ENCODE peak calls at places on chromosomes 2 and 18, in six cellular contexts. J, G, K, T, F and U are unnamed samples.
A peak's percentile ranks its signal among the peaks of the same experiment; 100 is the strongest.

GRCh38 chr18:374735-375168 is 106.9 kb upstream of the THOC1 start:
- DNase-seq in G (no peak), J (no peak), T (no peak), F (no peak), K (no peak), U (no peak)

GRCh38 chr18:58966704-58967103 is 102.0 kb downstream of the ZNF532 start:
- DNase-seq in J (no peak), G (no peak), T (no peak), F (no peak), K (no peak), U (no peak)

GRCh38 chr2:47512581-47513083 is 109.7 kb downstream of the MSH2 start:
- DNase-seq in T (no peak), G (peak; percentile 68), K (no peak), F (no peak), J (no peak), U (no peak)

GRCh38 chr2:68320118-68320641 is 431 bp upstream of the CNRIP1 start:
- DNase-seq in G (peak; percentile 87), J (no peak), T (no peak), K (peak; percentile 22), F (no peak), U (no peak)

GRCh38 chr2:197804758-197805597 is 585 bp downstream of the PLCL1 start:
- DNase-seq in T (peak; percentile 26), J (peak; percentile 73), G (peak; percentile 57), F (peak; percentile 82), K (peak; percentile 67), U (peak; percentile 47)

GRCh38 chr2:134576478-134576877 is 142.3 kb downstream of the TMEM163 start:
- DNase-seq in J (no peak), K (no peak), T (no peak), G (no peak), F (no peak), U (no peak)

GRCh38 chr18:56188521-56188920 is 449.9 kb downstream of the TXNL1 start:
- DNase-seq in F (no peak), J (no peak), K (no peak), G (no peak), T (no peak), U (no peak)

GRCh38 chr2:3005859-3006258 is 371.8 kb downstream of the EIPR1 start:
- DNase-seq in T (peak; percentile 0), F (no peak), G (no peak), K (no peak), J (no peak), U (no peak)

GRCh38 chr18:53541924-53542323 is 682.5 kb downstream of the MBD2 start:
- DNase-seq in K (no peak), G (no peak), J (no peak), F (no peak), T (no peak), U (no peak)

GRCh38 chr18:13217466-13217961 is 1.0 kb upstream of the LDLRAD4 start:
- DNase-seq in J (peak; percentile 81), T (peak; percentile 56), F (peak; percentile 85), G (peak; percentile 67), K (peak; percentile 73), U (peak; percentile 69)

GRCh38 chr2:23385351-23385747 is 370 bp downstream of the KLHL29 start:
- DNase-seq in K (no peak), G (peak; percentile 59), T (peak; percentile 41), J (peak; percentile 79), F (peak; percentile 82), U (no peak)

GRCh38 chr2:120305296-120305695 is 40.6 kb upstream of the INHBB start:
- DNase-seq in G (peak; percentile 41), T (no peak), J (no peak), F (no peak), K (no peak), U (no peak)

GRCh38 chr2:46829240-46829970 is 86.2 kb downstream of the MCFD2 start:
- DNase-seq in J (no peak), F (no peak), K (no peak), G (no peak), T (no peak), U (no peak)

GRCh38 chr18:61949946-61950345 is 57.1 kb upstream of the RNF152 start:
- DNase-seq in K (no peak), T (no peak), G (no peak), J (no peak), F (no peak), U (no peak)

GRCh38 chr2:64524604-64525322 is 635 bp downstream of the AFTPH start:
- DNase-seq in F (no peak), T (no peak), J (no peak), K (peak; percentile 65), G (peak; percentile 67), U (peak; percentile 62)
- TF ChIP-seq CTCF in F (no peak), T (no peak), J (no peak), K (no peak), G (no peak), U (no peak)

DNA sequence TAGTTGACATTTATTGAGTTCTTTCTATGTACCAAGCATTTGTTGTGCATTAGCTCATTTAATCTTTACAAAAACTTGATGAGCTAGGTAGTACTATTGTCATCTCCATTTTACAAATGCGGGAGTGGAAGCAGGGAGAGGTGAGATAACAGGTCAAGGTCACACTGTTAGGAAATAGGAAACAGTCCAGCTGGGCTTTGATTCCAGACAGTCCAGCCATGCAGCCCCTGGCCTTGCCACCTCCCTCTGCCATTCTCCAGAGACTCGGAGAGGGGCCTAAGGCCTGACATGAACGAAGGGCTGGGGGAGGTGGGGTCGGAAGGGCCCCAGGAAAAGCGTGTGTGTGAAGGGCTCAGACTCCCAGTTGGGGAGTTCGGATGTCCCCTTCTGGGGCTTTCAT is 55.6 kb downstream of the ODC1 start:
- DNase-seq in J (no peak), K (no peak), T (no peak), G (no peak), F (no peak), U (no peak)
- TF ChIP-seq CTCF in J (no peak), K (no peak), T (no peak), G (no peak), F (no peak), U (no peak)

GRCh38 chr2:189566046-189566445 is 14.5 kb downstream of the SLC40A1 start:
- DNase-seq in T (no peak), K (no peak), G (no peak), F (no peak), J (no peak), U (no peak)

GRCh38 chr2:189574793-189575475 is 5.7 kb downstream of the SLC40A1 start:
- DNase-seq in T (no peak), J (no peak), K (no peak), G (no peak), F (no peak), U (no peak)

GRCh38 chr2:189570565-189570964 is 10.0 kb downstream of the SLC40A1 start:
- DNase-seq in T (no peak), K (no peak), G (no peak), F (no peak), J (no peak), U (no peak)

DNA sequence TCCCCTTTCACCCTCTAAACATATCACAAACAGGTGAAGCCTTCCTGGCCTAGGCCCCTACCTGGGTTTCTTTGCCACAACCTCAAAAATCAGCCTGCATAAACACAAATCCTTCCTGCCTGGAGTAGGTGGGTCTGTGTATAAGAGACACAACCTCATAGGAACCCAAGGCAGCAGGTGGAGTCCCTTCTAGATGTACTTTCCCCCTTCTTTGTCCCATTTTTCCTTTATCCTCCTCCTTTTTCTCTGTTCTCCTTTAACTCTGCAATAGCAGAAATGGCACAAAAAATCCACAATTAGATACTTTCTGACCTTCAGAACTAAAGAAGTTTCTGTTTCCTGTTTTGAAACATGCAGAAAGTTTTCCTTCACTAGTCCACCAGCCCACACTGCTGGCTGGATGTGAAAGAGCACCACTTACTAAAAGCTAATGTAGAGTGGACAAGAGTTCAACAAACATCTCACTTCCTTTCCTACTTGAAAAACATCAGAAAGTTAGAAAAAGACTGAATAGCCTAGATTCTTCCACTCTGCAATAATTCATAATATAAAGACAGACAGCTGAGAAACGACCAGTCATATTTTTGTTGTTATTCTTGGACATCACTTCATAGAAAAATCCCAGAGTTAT is 11.2 kb downstream of the SLC40A1 start:
- DNase-seq in T (no peak), K (no peak), J (no peak), F (no peak), G (no peak), U (no peak)
- TF ChIP-seq CTCF in T (no peak), K (no peak), J (no peak), F (no peak), G (no peak), U (no peak)

GRCh38 chr2:45650851-45651414 is 542 bp upstream of the PRKCE start:
- DNase-seq in J (peak; percentile 94), G (peak; percentile 87), F (peak; percentile 97), K (peak; percentile 82), T (peak; percentile 91), U (peak; percentile 95)
- TF ChIP-seq CTCF in J (peak; percentile 9), G (peak; percentile 49), F (peak; percentile 65), K (no peak), T (peak; percentile 32), U (peak; percentile 14)

GRCh38 chr2:149332364-149332763 is 2.0 kb downstream of the LYPD6 start:
- DNase-seq in F (no peak), T (no peak), J (no peak), G (no peak), K (no peak), U (no peak)

GRCh38 chr2:149329470-149330126 is 789 bp upstream of the LYPD6 start:
- DNase-seq in F (no peak), K (peak; percentile 64), J (peak; percentile 83), G (peak; percentile 87), T (peak; percentile 22), U (no peak)

GRCh38 chr2:149329068-149329467 is 1.3 kb upstream of the LYPD6 start:
- DNase-seq in K (no peak), J (no peak), F (no peak), T (no peak), G (peak; percentile 68), U (no peak)

GRCh38 chr2:149331023-149331400 is 625 bp downstream of the LYPD6 start:
- DNase-seq in T (no peak), K (no peak), J (no peak), G (peak; percentile 37), F (no peak), U (no peak)

DNA sequence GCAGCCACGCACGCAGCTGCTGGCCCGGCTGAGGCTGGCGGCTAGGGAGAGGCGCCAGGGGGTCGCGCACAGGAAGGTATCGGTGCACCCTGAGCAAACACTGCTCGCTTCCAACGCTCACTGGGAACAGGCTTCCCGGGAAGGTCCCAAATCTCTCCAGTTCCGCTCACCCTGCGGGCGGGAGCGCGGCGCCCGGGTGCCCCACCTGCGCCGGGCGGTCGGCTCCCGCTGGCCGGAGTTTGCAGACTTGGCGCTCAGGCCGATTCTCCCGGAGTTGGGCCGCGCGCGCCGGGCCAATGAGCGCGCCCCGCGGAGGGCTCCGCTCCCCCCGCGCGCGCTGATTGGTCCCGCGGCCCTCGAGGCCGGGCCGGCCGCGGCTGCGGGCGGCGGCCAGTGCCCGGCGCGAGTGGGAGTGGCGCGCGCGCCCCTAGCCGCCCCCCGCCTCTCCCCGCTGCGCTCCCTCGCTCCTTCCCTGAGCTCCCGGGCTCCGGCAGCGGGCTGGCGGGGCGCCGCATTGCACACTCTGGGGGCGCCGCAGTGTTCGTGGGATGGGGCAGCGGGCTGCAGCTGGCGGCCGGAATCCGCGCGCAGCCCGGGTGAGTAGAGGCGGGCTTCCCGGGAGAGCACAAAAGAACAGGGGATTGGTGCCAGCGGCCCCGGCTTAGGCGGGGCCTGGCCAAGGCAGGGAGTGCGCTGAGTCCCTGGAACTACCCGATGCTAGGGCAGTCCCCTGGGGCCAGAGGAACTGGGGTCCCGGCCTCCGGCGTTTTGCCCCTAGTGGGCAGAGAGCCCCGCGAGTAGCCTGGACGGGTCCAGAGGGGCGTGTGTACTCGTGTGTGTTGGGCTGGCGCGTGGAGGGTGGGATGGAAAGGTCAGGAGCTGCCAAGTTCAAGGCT is at the start of gene LYPD6:
- DNase-seq in K (peak; percentile 84), G (peak; percentile 89), F (no peak), J (peak; percentile 89), T (peak; percentile 45), U (no peak)
- TF ChIP-seq CTCF in K (no peak), G (no peak), F (no peak), J (no peak), T (no peak), U (no peak)